ENCODE peak calls at places on chromosomes 16 and 17, in ten cellular contexts. One of them, this sample, is unnamed.
A peak's percentile ranks its signal among the peaks of the same experiment; 100 is the strongest.

GRCh38 chr16:27430512-27430911 is 28.5 kb downstream of the IL21R start:
- DNase-seq in hepatocyte: no peak
- DNase-seq in lower lobe of right lung: no peak
- DNase-seq in left lung: no peak
- DNase-seq in WERI-Rb-1: no peak
- DNase-seq in skeletal muscle cell: no peak
- DNase-seq in GM23248: no peak
- DNase-seq in body of pancreas: no peak
- DNase-seq in ovary: no peak
- DNase-seq in AG09309: no peak
- DNase-seq in this sample: no peak

GRCh38 chr16:59259074-59259963 is 525.2 kb upstream of the GOT2 start:
- DNase-seq in hepatocyte: no peak
- DNase-seq in lower lobe of right lung: no peak
- DNase-seq in left lung: no peak
- DNase-seq in WERI-Rb-1: no peak
- DNase-seq in skeletal muscle cell: no peak
- DNase-seq in GM23248: no peak
- DNase-seq in body of pancreas: no peak
- DNase-seq in ovary: no peak
- DNase-seq in AG09309: no peak
- DNase-seq in this sample: no peak

GRCh38 chr17:8119575-8120519 is 1.5 kb upstream of the ALOXE3 start:
- DNase-seq in hepatocyte: peak; percentile 91
- DNase-seq in lower lobe of right lung: peak; percentile 83
- DNase-seq in left lung: peak; percentile 77
- DNase-seq in WERI-Rb-1: peak; percentile 87
- DNase-seq in skeletal muscle cell: peak; percentile 66
- DNase-seq in GM23248: peak; percentile 88
- DNase-seq in body of pancreas: peak; percentile 86
- DNase-seq in ovary: peak; percentile 85
- DNase-seq in AG09309: peak; percentile 76
- DNase-seq in this sample: peak; percentile 81

GRCh38 chr16:27154573-27155521 is 48.5 kb upstream of the KDM8 start:
- DNase-seq in hepatocyte: peak; percentile 58
- DNase-seq in lower lobe of right lung: peak; percentile 74
- DNase-seq in left lung: peak; percentile 54
- DNase-seq in WERI-Rb-1: peak; percentile 68
- DNase-seq in skeletal muscle cell: no peak
- DNase-seq in GM23248: peak; percentile 48
- DNase-seq in body of pancreas: peak; percentile 46
- DNase-seq in ovary: peak; percentile 48
- DNase-seq in AG09309: no peak
- DNase-seq in this sample: peak; percentile 9

GRCh38 chr16:85451646-85452363 is 161.3 kb upstream of the GSE1 start:
- DNase-seq in hepatocyte: no peak
- DNase-seq in lower lobe of right lung: no peak
- DNase-seq in left lung: no peak
- DNase-seq in WERI-Rb-1: peak; percentile 88
- DNase-seq in skeletal muscle cell: no peak
- DNase-seq in GM23248: no peak
- DNase-seq in body of pancreas: no peak
- DNase-seq in ovary: no peak
- DNase-seq in AG09309: no peak
- DNase-seq in this sample: no peak

GRCh38 chr16:69917739-69918138 is 33.4 kb upstream of the CLEC18A start:
- DNase-seq in hepatocyte: peak; percentile 87
- DNase-seq in lower lobe of right lung: peak; percentile 52
- DNase-seq in left lung: peak; percentile 46
- DNase-seq in WERI-Rb-1: no peak
- DNase-seq in skeletal muscle cell: peak; percentile 95
- DNase-seq in GM23248: peak; percentile 96
- DNase-seq in body of pancreas: peak; percentile 80
- DNase-seq in ovary: peak; percentile 75
- DNase-seq in AG09309: peak; percentile 92
- DNase-seq in this sample: peak; percentile 88

GRCh38 chr17:3903881-3904286 is 11.0 kb upstream of the CAMKK1 start:
- DNase-seq in hepatocyte: no peak
- DNase-seq in lower lobe of right lung: no peak
- DNase-seq in left lung: no peak
- DNase-seq in WERI-Rb-1: no peak
- DNase-seq in skeletal muscle cell: no peak
- DNase-seq in GM23248: no peak
- DNase-seq in body of pancreas: peak; percentile 88
- DNase-seq in ovary: no peak
- DNase-seq in AG09309: no peak
- DNase-seq in this sample: no peak

GRCh38 chr16:80006175-80006895 is 405.8 kb upstream of the MAF start:
- DNase-seq in hepatocyte: peak; percentile 82
- DNase-seq in lower lobe of right lung: no peak
- DNase-seq in left lung: no peak
- DNase-seq in WERI-Rb-1: no peak
- DNase-seq in skeletal muscle cell: no peak
- DNase-seq in GM23248: peak; percentile 70
- DNase-seq in body of pancreas: no peak
- DNase-seq in ovary: peak; percentile 27
- DNase-seq in AG09309: no peak
- DNase-seq in this sample: no peak

GRCh38 chr16:66900721-66901441 is 17.8 kb downstream of the CDH16 start:
- DNase-seq in hepatocyte: peak; percentile 49
- DNase-seq in lower lobe of right lung: no peak
- DNase-seq in left lung: peak; percentile 75
- DNase-seq in WERI-Rb-1: peak; percentile 98
- DNase-seq in skeletal muscle cell: no peak
- DNase-seq in GM23248: no peak
- DNase-seq in body of pancreas: no peak
- DNase-seq in ovary: peak; percentile 64
- DNase-seq in AG09309: no peak
- DNase-seq in this sample: peak; percentile 32

GRCh38 chr16:56368545-56368944 is 56.8 kb downstream of the AMFR start:
- DNase-seq in hepatocyte: no peak
- DNase-seq in lower lobe of right lung: no peak
- DNase-seq in left lung: no peak
- DNase-seq in WERI-Rb-1: no peak
- DNase-seq in skeletal muscle cell: no peak
- DNase-seq in GM23248: no peak
- DNase-seq in body of pancreas: no peak
- DNase-seq in ovary: no peak
- DNase-seq in AG09309: no peak
- DNase-seq in this sample: no peak

GRCh38 chr17:7801582-7801981 is 32.4 kb upstream of the KDM6B start:
- DNase-seq in hepatocyte: no peak
- DNase-seq in lower lobe of right lung: no peak
- DNase-seq in left lung: no peak
- DNase-seq in WERI-Rb-1: no peak
- DNase-seq in skeletal muscle cell: no peak
- DNase-seq in GM23248: no peak
- DNase-seq in body of pancreas: no peak
- DNase-seq in ovary: no peak
- DNase-seq in AG09309: no peak
- DNase-seq in this sample: no peak

GRCh38 chr16:3963203-3963602 is 82.7 kb upstream of the CREBBP start:
- DNase-seq in hepatocyte: no peak
- DNase-seq in lower lobe of right lung: no peak
- DNase-seq in left lung: peak; percentile 37
- DNase-seq in WERI-Rb-1: no peak
- DNase-seq in skeletal muscle cell: no peak
- DNase-seq in GM23248: peak; percentile 20
- DNase-seq in body of pancreas: no peak
- DNase-seq in ovary: no peak
- DNase-seq in AG09309: no peak
- DNase-seq in this sample: peak; percentile 29

GRCh38 chr16:3431779-3432219 is 11.5 kb downstream of the ZNF597 start:
- DNase-seq in hepatocyte: no peak
- DNase-seq in lower lobe of right lung: peak; percentile 59
- DNase-seq in left lung: peak; percentile 62
- DNase-seq in WERI-Rb-1: peak; percentile 86
- DNase-seq in skeletal muscle cell: no peak
- DNase-seq in GM23248: peak; percentile 54
- DNase-seq in body of pancreas: peak; percentile 58
- DNase-seq in ovary: peak; percentile 47
- DNase-seq in AG09309: no peak
- DNase-seq in this sample: peak; percentile 61

GRCh38 chr17:35373984-35374765 is 754 bp upstream of the SLFN11 start:
- DNase-seq in hepatocyte: peak; percentile 23
- DNase-seq in lower lobe of right lung: peak; percentile 69
- DNase-seq in left lung: peak; percentile 56
- DNase-seq in WERI-Rb-1: no peak
- DNase-seq in skeletal muscle cell: no peak
- DNase-seq in GM23248: peak; percentile 80
- DNase-seq in body of pancreas: peak; percentile 23
- DNase-seq in ovary: peak; percentile 73
- DNase-seq in AG09309: peak; percentile 33
- DNase-seq in this sample: peak; percentile 55

GRCh38 chr17:35376245-35376644 is 2.8 kb upstream of the SLFN11 start:
- DNase-seq in hepatocyte: no peak
- DNase-seq in lower lobe of right lung: no peak
- DNase-seq in left lung: no peak
- DNase-seq in WERI-Rb-1: no peak
- DNase-seq in skeletal muscle cell: peak; percentile 43
- DNase-seq in GM23248: peak; percentile 76
- DNase-seq in body of pancreas: no peak
- DNase-seq in ovary: no peak
- DNase-seq in AG09309: no peak
- DNase-seq in this sample: peak; percentile 40

GRCh38 chr17:35373532-35373983 is at the start of gene SLFN11:
- DNase-seq in hepatocyte: peak; percentile 59
- DNase-seq in lower lobe of right lung: peak; percentile 90
- DNase-seq in left lung: peak; percentile 91
- DNase-seq in WERI-Rb-1: no peak
- DNase-seq in skeletal muscle cell: peak; percentile 86
- DNase-seq in GM23248: peak; percentile 99
- DNase-seq in body of pancreas: peak; percentile 68
- DNase-seq in ovary: peak; percentile 91
- DNase-seq in AG09309: peak; percentile 94
- DNase-seq in this sample: peak; percentile 91

GRCh38 chr17:35372846-35373531 is 432 bp downstream of the SLFN11 start:
- DNase-seq in hepatocyte: peak; percentile 7
- DNase-seq in lower lobe of right lung: peak; percentile 53
- DNase-seq in left lung: no peak
- DNase-seq in WERI-Rb-1: no peak
- DNase-seq in skeletal muscle cell: no peak
- DNase-seq in GM23248: peak; percentile 52
- DNase-seq in body of pancreas: no peak
- DNase-seq in ovary: peak; percentile 52
- DNase-seq in AG09309: no peak
- DNase-seq in this sample: no peak

GRCh38 chr17:35374766-35375344 is 1.4 kb upstream of the SLFN11 start:
- DNase-seq in hepatocyte: no peak
- DNase-seq in lower lobe of right lung: no peak
- DNase-seq in left lung: no peak
- DNase-seq in WERI-Rb-1: no peak
- DNase-seq in skeletal muscle cell: no peak
- DNase-seq in GM23248: no peak
- DNase-seq in body of pancreas: no peak
- DNase-seq in ovary: no peak
- DNase-seq in AG09309: no peak
- DNase-seq in this sample: no peak
- H3K4me3 ChIP-seq in hepatocyte: peak overlapping the region; percentile 42
- H3K4me3 ChIP-seq in lower lobe of right lung: peak overlapping the region; percentile 69
- H3K4me3 ChIP-seq in left lung: peak overlapping the region; percentile 42
- H3K4me3 ChIP-seq in WERI-Rb-1: no peak overlapping the region
- H3K4me3 ChIP-seq in skeletal muscle cell: peak overlapping the region; percentile 63
- H3K4me3 ChIP-seq in GM23248: peak overlapping the region; percentile 92
- H3K4me3 ChIP-seq in body of pancreas: no peak overlapping the region
- H3K4me3 ChIP-seq in ovary: peak overlapping the region; percentile 78
- H3K4me3 ChIP-seq in AG09309: peak overlapping the region; percentile 96
- H3K4me3 ChIP-seq in this sample: peak overlapping the region; percentile 81

GRCh38 chr16:48447428-48447827 is 62.2 kb upstream of the SIAH1 start:
- DNase-seq in hepatocyte: no peak
- DNase-seq in lower lobe of right lung: no peak
- DNase-seq in left lung: no peak
- DNase-seq in WERI-Rb-1: no peak
- DNase-seq in skeletal muscle cell: no peak
- DNase-seq in GM23248: no peak
- DNase-seq in body of pancreas: no peak
- DNase-seq in ovary: no peak
- DNase-seq in AG09309: no peak
- DNase-seq in this sample: no peak
- H3K4me3 ChIP-seq in hepatocyte: no peak overlapping the region
- H3K4me3 ChIP-seq in lower lobe of right lung: no peak overlapping the region
- H3K4me3 ChIP-seq in left lung: no peak overlapping the region
- H3K4me3 ChIP-seq in WERI-Rb-1: no peak overlapping the region
- H3K4me3 ChIP-seq in skeletal muscle cell: no peak overlapping the region
- H3K4me3 ChIP-seq in GM23248: no peak overlapping the region
- H3K4me3 ChIP-seq in body of pancreas: no peak overlapping the region
- H3K4me3 ChIP-seq in ovary: no peak overlapping the region
- H3K4me3 ChIP-seq in AG09309: no peak overlapping the region
- H3K4me3 ChIP-seq in this sample: no peak overlapping the region

GRCh38 chr17:19978803-19979202 is 1.2 kb upstream of the AKAP10 start:
- DNase-seq in hepatocyte: no peak
- DNase-seq in lower lobe of right lung: no peak
- DNase-seq in left lung: no peak
- DNase-seq in WERI-Rb-1: no peak
- DNase-seq in skeletal muscle cell: no peak
- DNase-seq in GM23248: no peak
- DNase-seq in body of pancreas: no peak
- DNase-seq in ovary: no peak
- DNase-seq in AG09309: no peak
- DNase-seq in this sample: no peak
- H3K4me3 ChIP-seq in hepatocyte: peak overlapping the region; percentile 92
- H3K4me3 ChIP-seq in lower lobe of right lung: peak overlapping the region; percentile 98
- H3K4me3 ChIP-seq in left lung: no peak overlapping the region
- H3K4me3 ChIP-seq in WERI-Rb-1: no peak overlapping the region
- H3K4me3 ChIP-seq in skeletal muscle cell: no peak overlapping the region
- H3K4me3 ChIP-seq in GM23248: no peak overlapping the region
- H3K4me3 ChIP-seq in body of pancreas: no peak overlapping the region
- H3K4me3 ChIP-seq in ovary: no peak overlapping the region
- H3K4me3 ChIP-seq in AG09309: no peak overlapping the region
- H3K4me3 ChIP-seq in this sample: no peak overlapping the region

GRCh38 chr17:48548687-48549621 is 4.0 kb upstream of the HOXB2 start:
- DNase-seq in hepatocyte: no peak
- DNase-seq in lower lobe of right lung: no peak
- DNase-seq in left lung: no peak
- DNase-seq in WERI-Rb-1: no peak
- DNase-seq in skeletal muscle cell: no peak
- DNase-seq in GM23248: no peak
- DNase-seq in body of pancreas: no peak
- DNase-seq in ovary: no peak
- DNase-seq in AG09309: no peak
- DNase-seq in this sample: no peak
- H3K4me3 ChIP-seq in hepatocyte: no peak overlapping the region
- H3K4me3 ChIP-seq in lower lobe of right lung: no peak overlapping the region
- H3K4me3 ChIP-seq in left lung: no peak overlapping the region
- H3K4me3 ChIP-seq in WERI-Rb-1: no peak overlapping the region
- H3K4me3 ChIP-seq in skeletal muscle cell: no peak overlapping the region
- H3K4me3 ChIP-seq in GM23248: peak overlapping the region; percentile 66
- H3K4me3 ChIP-seq in body of pancreas: no peak overlapping the region
- H3K4me3 ChIP-seq in ovary: no peak overlapping the region
- H3K4me3 ChIP-seq in AG09309: no peak overlapping the region
- H3K4me3 ChIP-seq in this sample: no peak overlapping the region

GRCh38 chr16:73034374-73034773 is 13.6 kb downstream of the ZFHX3 start:
- DNase-seq in hepatocyte: no peak
- DNase-seq in lower lobe of right lung: no peak
- DNase-seq in left lung: no peak
- DNase-seq in WERI-Rb-1: no peak
- DNase-seq in skeletal muscle cell: no peak
- DNase-seq in GM23248: no peak
- DNase-seq in body of pancreas: no peak
- DNase-seq in ovary: no peak
- DNase-seq in AG09309: no peak
- DNase-seq in this sample: no peak
- H3K4me3 ChIP-seq in hepatocyte: no peak overlapping the region
- H3K4me3 ChIP-seq in lower lobe of right lung: no peak overlapping the region
- H3K4me3 ChIP-seq in left lung: no peak overlapping the region
- H3K4me3 ChIP-seq in WERI-Rb-1: no peak overlapping the region
- H3K4me3 ChIP-seq in skeletal muscle cell: no peak overlapping the region
- H3K4me3 ChIP-seq in GM23248: no peak overlapping the region
- H3K4me3 ChIP-seq in body of pancreas: no peak overlapping the region
- H3K4me3 ChIP-seq in ovary: no peak overlapping the region
- H3K4me3 ChIP-seq in AG09309: no peak overlapping the region
- H3K4me3 ChIP-seq in this sample: no peak overlapping the region